ENCODE peak calls at places on chromosomes 5 and 9, in eight cellular contexts. E, R, U, D, W, N, Z and F are unnamed samples.

GRCh38 chr9:28981129-28981528 is 1407.8 kb upstream of the C9orf72 start:
- DNase-seq in E (no peak), R (no peak), U (no peak), D (no peak), W (no peak), N (no peak), Z (no peak), F (no peak)

GRCh38 chr5:52989781-52990530 is 804 bp downstream of the ITGA2 start:
- DNase-seq in E (no peak), R (peak; percentile 80), U (no peak), D (peak; percentile 45), W (peak; percentile 69), N (no peak), Z (no peak), F (no peak)

GRCh38 chr5:123033157-123033671 is 3.3 kb downstream of the PPIC start:
- DNase-seq in E (no peak), R (no peak), U (no peak), D (no peak), W (no peak), N (no peak), Z (no peak), F (no peak)

GRCh38 chr5:154302181-154302580 is 111.6 kb downstream of the GALNT10 start:
- DNase-seq in E (no peak), R (peak; percentile 61), U (no peak), D (no peak), W (no peak), N (no peak), Z (peak; percentile 89), F (no peak)

GRCh38 chr5:51731641-51732040 is 348.4 kb downstream of the ISL1 start:
- DNase-seq in E (no peak), R (no peak), U (no peak), D (no peak), W (no peak), N (no peak), Z (no peak), F (no peak)

GRCh38 chr9:124209279-124209678 is 48.5 kb upstream of the NEK6 start:
- DNase-seq in E (no peak), R (no peak), U (no peak), D (no peak), W (no peak), N (no peak), Z (no peak), F (no peak)

GRCh38 chr9:95157491-95158151 is 159.9 kb downstream of the FANCC start:
- DNase-seq in E (peak; percentile 66), R (peak; percentile 26), U (no peak), D (peak; percentile 22), W (peak; percentile 25), N (no peak), Z (no peak), F (no peak)

GRCh38 chr5:158522761-158523160 is 577.0 kb downstream of the EBF1 start:
- DNase-seq in E (no peak), R (no peak), U (no peak), D (no peak), W (no peak), N (no peak), Z (no peak), F (no peak)

GRCh38 chr9:133729646-133730281 is 8.4 kb downstream of the SARDH start:
- DNase-seq in E (no peak), R (no peak), U (no peak), D (no peak), W (no peak), N (no peak), Z (no peak), F (no peak)

GRCh38 chr5:34841816-34842215 is 2.9 kb downstream of the TTC23L start:
- DNase-seq in E (no peak), R (no peak), U (no peak), D (no peak), W (no peak), N (no peak), Z (no peak), F (no peak)

GRCh38 chr9:79611091-79611614 is 39.4 kb downstream of the TLE4 start:
- DNase-seq in E (peak; percentile 94), R (no peak), U (no peak), D (peak; percentile 93), W (peak; percentile 92), N (no peak), Z (no peak), F (no peak)

GRCh38 chr5:32109236-32109635 is 64.9 kb downstream of the GOLPH3 start:
- DNase-seq in E (no peak), R (peak; percentile 68), U (no peak), D (no peak), W (no peak), N (no peak), Z (no peak), F (no peak)

GRCh38 chr5:6396836-6397535 is 18.6 kb upstream of the MED10 start:
- DNase-seq in E (no peak), R (no peak), U (no peak), D (no peak), W (no peak), N (no peak), Z (no peak), F (no peak)

GRCh38 chr9:12094051-12094450 is 599.1 kb upstream of the TYRP1 start:
- DNase-seq in E (no peak), R (no peak), U (no peak), D (no peak), W (no peak), N (no peak), Z (no peak), F (no peak)

GRCh38 chr9:98791147-98792095 is 4.9 kb downstream of the ANKS6 start:
- DNase-seq in E (peak; percentile 78), R (peak; percentile 72), U (peak; percentile 60), D (peak; percentile 51), W (peak; percentile 91), N (peak; percentile 30), Z (peak; percentile 8), F (peak; percentile 28)

GRCh38 chr5:140857987-140858240 is 2.2 kb downstream of the PCDHA10 start:
- DNase-seq in E (no peak), R (no peak), U (no peak), D (no peak), W (no peak), N (no peak), Z (no peak), F (no peak)

GRCh38 chr5:56479126-56479525 is 246.0 kb upstream of the ANKRD55 start:
- DNase-seq in E (no peak), R (no peak), U (no peak), D (no peak), W (no peak), N (no peak), Z (no peak), F (no peak)

GRCh38 chr5:59525957-59526356 is 367.6 kb downstream of the PDE4D start:
- DNase-seq in E (peak; percentile 88), R (peak; percentile 88), U (no peak), D (no peak), W (peak; percentile 46), N (no peak), Z (no peak), F (no peak)

GRCh38 chr5:65721050-65721774 is 697 bp downstream of the SGTB start:
- DNase-seq in E (peak; percentile 38), R (peak; percentile 76), U (peak; percentile 17), D (peak; percentile 34), W (peak; percentile 86), N (no peak), Z (peak; percentile 52), F (no peak)

GRCh38 chr5:113675166-113675565 is 161.7 kb downstream of the YTHDC2 start:
- DNase-seq in E (no peak), R (no peak), U (no peak), D (no peak), W (no peak), N (no peak), Z (no peak), F (no peak)